ENCODE peak calls at places on chromosomes 7 and 10, in nine cellular contexts. S, Y, G, D, T, Z, E, K and F are unnamed samples.

GRCh38 chr7:107453388-107453787 is 16.5 kb upstream of the GPR22 start:
- DNase-seq in S (no peak), Y (no peak), G (peak; percentile 51), D (no peak), T (no peak), Z (no peak), E (no peak), K (no peak), F (no peak)

GRCh38 chr10:48316236-48316635 is 9.8 kb downstream of the MAPK8 start:
- DNase-seq in S (no peak), Y (no peak), G (no peak), D (no peak), T (no peak), Z (no peak), E (no peak), K (no peak), F (no peak)

GRCh38 chr10:80530251-80530650 is 7.5 kb upstream of the SH2D4B start:
- DNase-seq in S (no peak), Y (peak; percentile 15), G (peak; percentile 8), D (no peak), T (no peak), Z (peak; percentile 36), E (no peak), K (peak; percentile 43), F (no peak)

GRCh38 chr7:22569586-22570321 is 69.8 kb upstream of the STEAP1B start:
- DNase-seq in S (no peak), Y (no peak), G (peak; percentile 89), D (no peak), T (no peak), Z (no peak), E (no peak), K (no peak), F (no peak)

GRCh38 chr10:74932648-74933047 is 106.2 kb downstream of the KAT6B start:
- DNase-seq in S (peak; percentile 54), Y (no peak), G (no peak), D (no peak), T (peak; percentile 48), Z (peak; percentile 70), E (no peak), K (no peak), F (no peak)

GRCh38 chr10:26407406-26407969 is 30.7 kb upstream of the APBB1IP start:
- DNase-seq in S (no peak), Y (no peak), G (peak; percentile 60), D (peak; percentile 14), T (no peak), Z (no peak), E (no peak), K (no peak), F (no peak)

GRCh38 chr10:104081998-104082397 is 3.7 kb downstream of the COL17A1 start:
- DNase-seq in S (no peak), Y (no peak), G (no peak), D (no peak), T (no peak), Z (no peak), E (no peak), K (no peak), F (no peak)

GRCh38 chr7:128841961-128842673 is 11.9 kb downstream of the FLNC start:
- DNase-seq in S (peak; percentile 47), Y (peak; percentile 66), G (no peak), D (no peak), T (no peak), Z (no peak), E (no peak), K (peak; percentile 62), F (peak; percentile 91)

GRCh38 chr10:118785566-118785965 is 30.8 kb upstream of the CACUL1 start:
- DNase-seq in S (no peak), Y (no peak), G (no peak), D (no peak), T (no peak), Z (no peak), E (no peak), K (no peak), F (no peak)

GRCh38 chr10:50561816-50562215 is 61.9 kb downstream of the SGMS1 start:
- DNase-seq in S (no peak), Y (peak; percentile 54), G (no peak), D (no peak), T (no peak), Z (no peak), E (no peak), K (peak; percentile 7), F (peak; percentile 51)

GRCh38 chr10:125868372-125868975 is 12.6 kb downstream of the DHX32 start:
- DNase-seq in S (no peak), Y (peak; percentile 41), G (peak; percentile 73), D (no peak), T (no peak), Z (no peak), E (no peak), K (no peak), F (peak; percentile 39)

GRCh38 chr7:26860361-26860760 is 4.0 kb downstream of the SKAP2 start:
- DNase-seq in S (no peak), Y (no peak), G (no peak), D (no peak), T (no peak), Z (no peak), E (no peak), K (no peak), F (no peak)
- TF ChIP-seq CTCF in S (no peak), Y (peak; percentile 67), G (no peak), D (no peak), T (no peak), Z (no peak), E (no peak), K (no peak), F (no peak)

DNA sequence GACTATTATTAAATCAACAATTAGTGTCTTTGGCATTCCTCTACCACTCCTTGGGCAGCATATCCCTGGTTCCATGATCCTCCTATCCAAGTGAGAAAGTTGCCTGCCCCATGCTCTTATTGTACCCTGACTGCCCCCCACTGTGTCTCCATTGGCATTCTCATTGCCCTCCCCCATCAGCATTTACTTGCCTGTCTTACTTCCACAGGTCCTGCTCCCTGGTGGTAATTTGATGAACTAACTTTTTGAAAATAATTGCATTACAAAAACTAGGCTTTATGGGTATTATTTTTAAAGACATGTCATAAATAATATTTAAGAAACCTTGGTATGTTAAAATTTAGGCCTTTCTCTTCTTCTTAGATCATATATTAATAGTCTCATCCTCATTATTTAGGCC is 346.4 kb downstream of the PCLO start:
- DNase-seq in S (no peak), Y (no peak), G (no peak), D (no peak), T (no peak), Z (no peak), E (no peak), K (no peak), F (no peak)
- TF ChIP-seq CTCF in S (no peak), Y (peak; percentile 34), G (no peak), D (no peak), T (no peak), Z (no peak), E (no peak), K (no peak), F (no peak)

GRCh38 chr7:151507806-151508205 is 11.9 kb downstream of the RHEB start:
- DNase-seq in S (no peak), Y (no peak), G (no peak), D (no peak), T (no peak), Z (no peak), E (no peak), K (no peak), F (no peak)

GRCh38 chr7:151504715-151505326 is 14.9 kb downstream of the RHEB start:
- DNase-seq in S (no peak), Y (no peak), G (no peak), D (no peak), T (no peak), Z (no peak), E (no peak), K (no peak), F (no peak)

GRCh38 chr7:151505433-151505832 is 14.3 kb downstream of the RHEB start:
- DNase-seq in S (no peak), Y (no peak), G (no peak), D (no peak), T (no peak), Z (no peak), E (no peak), K (no peak), F (no peak)

GRCh38 chr7:151505836-151506468 is 13.7 kb downstream of the RHEB start:
- DNase-seq in S (no peak), Y (no peak), G (no peak), D (no peak), T (no peak), Z (no peak), E (no peak), K (no peak), F (no peak)

DNA sequence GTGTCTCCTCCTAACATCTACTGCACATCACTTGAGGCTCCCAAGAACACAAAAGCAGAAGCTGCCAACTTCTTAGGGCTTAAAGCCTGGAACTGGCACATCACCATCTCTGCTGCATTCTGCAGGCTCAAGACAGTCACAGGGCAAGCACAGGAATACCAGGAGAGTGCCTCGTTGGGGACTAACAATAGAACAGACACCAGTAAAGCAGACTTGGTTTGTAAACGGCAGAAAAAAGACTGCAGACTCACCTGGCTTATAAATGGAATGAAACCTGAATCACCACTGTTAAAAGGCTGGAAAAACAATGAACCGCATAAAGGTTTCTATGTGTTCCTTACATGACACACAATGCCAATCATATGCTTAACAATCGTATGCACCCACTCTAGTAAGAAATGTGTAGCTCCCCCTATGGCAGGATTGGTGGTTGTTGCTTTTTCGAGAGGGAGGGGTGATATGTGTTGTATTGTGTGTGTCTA is 12.8 kb downstream of the RHEB start:
- DNase-seq in S (no peak), Y (no peak), G (no peak), D (no peak), T (no peak), Z (no peak), E (no peak), K (no peak), F (no peak)
- TF ChIP-seq CTCF in S (no peak), Y (peak; percentile 51), G (no peak), D (no peak), T (no peak), Z (peak; percentile 3), E (no peak), K (no peak), F (no peak)

GRCh38 chr7:23598321-23598720 is 1.1 kb downstream of the CCDC126 start:
- DNase-seq in S (no peak), Y (no peak), G (no peak), D (no peak), T (no peak), Z (no peak), E (no peak), K (no peak), F (no peak)

GRCh38 chr7:23603632-23604295 is 6.6 kb downstream of the CCDC126 start:
- DNase-seq in S (no peak), Y (no peak), G (no peak), D (no peak), T (no peak), Z (no peak), E (no peak), K (no peak), F (no peak)

GRCh38 chr7:23597064-23597907 is at the start of gene CCDC126:
- DNase-seq in S (peak; percentile 97), Y (peak; percentile 91), G (peak; percentile 85), D (peak; percentile 56), T (peak; percentile 83), Z (peak; percentile 93), E (peak; percentile 37), K (peak; percentile 81), F (peak; percentile 90)

GRCh38 chr7:23597908-23598224 is 684 bp downstream of the CCDC126 start:
- DNase-seq in S (no peak), Y (peak; percentile 40), G (no peak), D (no peak), T (no peak), Z (no peak), E (no peak), K (no peak), F (no peak)

GRCh38 chr7:23600251-23600650 is 3.1 kb downstream of the CCDC126 start:
- DNase-seq in S (no peak), Y (no peak), G (no peak), D (no peak), T (no peak), Z (no peak), E (no peak), K (no peak), F (no peak)
- TF ChIP-seq CTCF in S (no peak), Y (no peak), G (no peak), D (no peak), T (no peak), Z (no peak), E (no peak), K (no peak), F (no peak)